ENCODE peak calls at places on chromosomes 11 and 22, in seven cellular contexts. One of them, this sample, is unnamed.

GRCh38 chr11:17291710-17292109 is 15.2 kb downstream of the NUCB2 start:
- DNase-seq in activated T-cell treated with anti-CD3 and anti-CD28 coated beads, Interleukin-2, amount 50 U/mL, for 1 hour: no peak
- DNase-seq in ureter: no peak
- DNase-seq in NCI-H2081 treated with DMSO at 0.1 percent for 48 hours: no peak
- DNase-seq in DMS 273 treated with DMSO at 0.1 percent for 48 hours: no peak
- DNase-seq in ACHN: no peak
- DNase-seq in HCT116: no peak
- DNase-seq in this sample: no peak

GRCh38 chr22:24920029-24920428 is 26.5 kb downstream of the LHFPL7 start:
- DNase-seq in ureter: no peak
- DNase-seq in DMS 273 treated with DMSO at 0.1 percent for 48 hours: no peak
- DNase-seq in ACHN: no peak
- DNase-seq in activated T-cell treated with anti-CD3 and anti-CD28 coated beads, Interleukin-2, amount 50 U/mL, for 1 hour: no peak
- DNase-seq in NCI-H2081 treated with DMSO at 0.1 percent for 48 hours: no peak
- DNase-seq in HCT116: no peak
- DNase-seq in this sample: no peak

GRCh38 chr11:84890706-84891105 is 736.4 kb downstream of the DLG2 start:
- DNase-seq in DMS 273 treated with DMSO at 0.1 percent for 48 hours: no peak
- DNase-seq in ureter: no peak
- DNase-seq in ACHN: no peak
- DNase-seq in HCT116: no peak
- DNase-seq in activated T-cell treated with anti-CD3 and anti-CD28 coated beads, Interleukin-2, amount 50 U/mL, for 1 hour: no peak
- DNase-seq in NCI-H2081 treated with DMSO at 0.1 percent for 48 hours: no peak
- DNase-seq in this sample: no peak

GRCh38 chr11:111105566-111105965 is 140.0 kb upstream of the POU2AF2 start:
- DNase-seq in activated T-cell treated with anti-CD3 and anti-CD28 coated beads, Interleukin-2, amount 50 U/mL, for 1 hour: no peak
- DNase-seq in ureter: no peak
- DNase-seq in ACHN: no peak
- DNase-seq in NCI-H2081 treated with DMSO at 0.1 percent for 48 hours: no peak
- DNase-seq in HCT116: no peak
- DNase-seq in DMS 273 treated with DMSO at 0.1 percent for 48 hours: no peak
- DNase-seq in this sample: no peak

GRCh38 chr11:12629601-12630313 is 44.5 kb upstream of the TEAD1 start:
- DNase-seq in HCT116: no peak
- DNase-seq in NCI-H2081 treated with DMSO at 0.1 percent for 48 hours: no peak
- DNase-seq in DMS 273 treated with DMSO at 0.1 percent for 48 hours: no peak
- DNase-seq in ACHN: no peak
- DNase-seq in ureter: no peak
- DNase-seq in activated T-cell treated with anti-CD3 and anti-CD28 coated beads, Interleukin-2, amount 50 U/mL, for 1 hour: no peak
- DNase-seq in this sample: no peak

GRCh38 chr11:70048279-70049024 is 29.7 kb upstream of the ANO1 start:
- DNase-seq in ureter: peak; percentile 78
- DNase-seq in NCI-H2081 treated with DMSO at 0.1 percent for 48 hours: no peak
- DNase-seq in activated T-cell treated with anti-CD3 and anti-CD28 coated beads, Interleukin-2, amount 50 U/mL, for 1 hour: no peak
- DNase-seq in DMS 273 treated with DMSO at 0.1 percent for 48 hours: no peak
- DNase-seq in HCT116: peak; percentile 55
- DNase-seq in ACHN: no peak
- DNase-seq in this sample: no peak

GRCh38 chr11:113384551-113384950 is 3.0 kb upstream of the ANKK1 start:
- DNase-seq in HCT116: no peak
- DNase-seq in ureter: peak; percentile 81
- DNase-seq in NCI-H2081 treated with DMSO at 0.1 percent for 48 hours: no peak
- DNase-seq in ACHN: peak; percentile 9
- DNase-seq in DMS 273 treated with DMSO at 0.1 percent for 48 hours: peak; percentile 89
- DNase-seq in activated T-cell treated with anti-CD3 and anti-CD28 coated beads, Interleukin-2, amount 50 U/mL, for 1 hour: no peak
- DNase-seq in this sample: no peak

GRCh38 chr22:40322061-40322460 is 24.2 kb upstream of the ADSL start:
- DNase-seq in HCT116: no peak
- DNase-seq in NCI-H2081 treated with DMSO at 0.1 percent for 48 hours: no peak
- DNase-seq in DMS 273 treated with DMSO at 0.1 percent for 48 hours: no peak
- DNase-seq in ACHN: no peak
- DNase-seq in ureter: no peak
- DNase-seq in activated T-cell treated with anti-CD3 and anti-CD28 coated beads, Interleukin-2, amount 50 U/mL, for 1 hour: no peak
- DNase-seq in this sample: no peak

GRCh38 chr11:33479216-33479615 is 221.4 kb downstream of the C11orf91 start:
- DNase-seq in activated T-cell treated with anti-CD3 and anti-CD28 coated beads, Interleukin-2, amount 50 U/mL, for 1 hour: no peak
- DNase-seq in ureter: no peak
- DNase-seq in HCT116: no peak
- DNase-seq in NCI-H2081 treated with DMSO at 0.1 percent for 48 hours: no peak
- DNase-seq in ACHN: no peak
- DNase-seq in DMS 273 treated with DMSO at 0.1 percent for 48 hours: no peak
- DNase-seq in this sample: no peak

GRCh38 chr22:40285508-40285907 is 60.8 kb upstream of the ADSL start:
- DNase-seq in NCI-H2081 treated with DMSO at 0.1 percent for 48 hours: no peak
- DNase-seq in ureter: no peak
- DNase-seq in ACHN: no peak
- DNase-seq in activated T-cell treated with anti-CD3 and anti-CD28 coated beads, Interleukin-2, amount 50 U/mL, for 1 hour: no peak
- DNase-seq in HCT116: no peak
- DNase-seq in DMS 273 treated with DMSO at 0.1 percent for 48 hours: no peak
- DNase-seq in this sample: no peak

GRCh38 chr11:74696932-74697687 is 34.1 kb downstream of the CHRDL2 start:
- DNase-seq in HCT116: no peak
- DNase-seq in DMS 273 treated with DMSO at 0.1 percent for 48 hours: no peak
- DNase-seq in ureter: peak; percentile 82
- DNase-seq in activated T-cell treated with anti-CD3 and anti-CD28 coated beads, Interleukin-2, amount 50 U/mL, for 1 hour: no peak
- DNase-seq in ACHN: peak; percentile 17
- DNase-seq in NCI-H2081 treated with DMSO at 0.1 percent for 48 hours: no peak
- DNase-seq in this sample: no peak

GRCh38 chr22:49307870-49308269 is 519.8 kb downstream of the BRD1 start:
- DNase-seq in NCI-H2081 treated with DMSO at 0.1 percent for 48 hours: no peak
- DNase-seq in ureter: peak; percentile 24
- DNase-seq in DMS 273 treated with DMSO at 0.1 percent for 48 hours: no peak
- DNase-seq in ACHN: no peak
- DNase-seq in activated T-cell treated with anti-CD3 and anti-CD28 coated beads, Interleukin-2, amount 50 U/mL, for 1 hour: peak; percentile 3
- DNase-seq in HCT116: no peak
- DNase-seq in this sample: no peak

GRCh38 chr11:6194065-6194581 is 4.9 kb upstream of the OR52W1 start:
- DNase-seq in activated T-cell treated with anti-CD3 and anti-CD28 coated beads, Interleukin-2, amount 50 U/mL, for 1 hour: no peak
- DNase-seq in ACHN: no peak
- DNase-seq in NCI-H2081 treated with DMSO at 0.1 percent for 48 hours: no peak
- DNase-seq in DMS 273 treated with DMSO at 0.1 percent for 48 hours: no peak
- DNase-seq in ureter: no peak
- DNase-seq in HCT116: no peak
- DNase-seq in this sample: no peak

GRCh38 chr11:101477926-101478325 is 105.9 kb downstream of the TRPC6 start:
- DNase-seq in ACHN: no peak
- DNase-seq in ureter: no peak
- DNase-seq in DMS 273 treated with DMSO at 0.1 percent for 48 hours: no peak
- DNase-seq in HCT116: no peak
- DNase-seq in NCI-H2081 treated with DMSO at 0.1 percent for 48 hours: no peak
- DNase-seq in activated T-cell treated with anti-CD3 and anti-CD28 coated beads, Interleukin-2, amount 50 U/mL, for 1 hour: no peak
- DNase-seq in this sample: no peak

GRCh38 chr11:65185166-65185565 is 3.4 kb downstream of the CAPN1 start:
- DNase-seq in ureter: no peak
- DNase-seq in activated T-cell treated with anti-CD3 and anti-CD28 coated beads, Interleukin-2, amount 50 U/mL, for 1 hour: no peak
- DNase-seq in NCI-H2081 treated with DMSO at 0.1 percent for 48 hours: no peak
- DNase-seq in ACHN: no peak
- DNase-seq in HCT116: no peak
- DNase-seq in DMS 273 treated with DMSO at 0.1 percent for 48 hours: no peak
- DNase-seq in this sample: no peak

GRCh38 chr22:44224166-44224565 is 43.4 kb downstream of the PARVG start:
- DNase-seq in ureter: no peak
- DNase-seq in NCI-H2081 treated with DMSO at 0.1 percent for 48 hours: no peak
- DNase-seq in HCT116: no peak
- DNase-seq in DMS 273 treated with DMSO at 0.1 percent for 48 hours: no peak
- DNase-seq in ACHN: no peak
- DNase-seq in activated T-cell treated with anti-CD3 and anti-CD28 coated beads, Interleukin-2, amount 50 U/mL, for 1 hour: no peak
- DNase-seq in this sample: no peak

GRCh38 chr11:120953230-120953558 is 70.7 kb upstream of the TBCEL start:
- DNase-seq in ureter: no peak
- DNase-seq in DMS 273 treated with DMSO at 0.1 percent for 48 hours: no peak
- DNase-seq in NCI-H2081 treated with DMSO at 0.1 percent for 48 hours: no peak
- DNase-seq in ACHN: no peak
- DNase-seq in HCT116: no peak
- DNase-seq in activated T-cell treated with anti-CD3 and anti-CD28 coated beads, Interleukin-2, amount 50 U/mL, for 1 hour: no peak
- DNase-seq in this sample: no peak

GRCh38 chr11:111422494-111423249 is 43.6 kb upstream of the POU2AF1 start:
- DNase-seq in NCI-H2081 treated with DMSO at 0.1 percent for 48 hours: peak; percentile 62
- DNase-seq in DMS 273 treated with DMSO at 0.1 percent for 48 hours: peak; percentile 57
- DNase-seq in ureter: peak; percentile 69
- DNase-seq in activated T-cell treated with anti-CD3 and anti-CD28 coated beads, Interleukin-2, amount 50 U/mL, for 1 hour: peak; percentile 52
- DNase-seq in HCT116: peak; percentile 37
- DNase-seq in ACHN: peak; percentile 47
- DNase-seq in this sample: peak; percentile 72

GRCh38 chr11:19279455-19279854 is 38.7 kb upstream of the E2F8 start:
- DNase-seq in ACHN: no peak
- DNase-seq in ureter: no peak
- DNase-seq in activated T-cell treated with anti-CD3 and anti-CD28 coated beads, Interleukin-2, amount 50 U/mL, for 1 hour: no peak
- DNase-seq in HCT116: peak; percentile 22
- DNase-seq in DMS 273 treated with DMSO at 0.1 percent for 48 hours: no peak
- DNase-seq in NCI-H2081 treated with DMSO at 0.1 percent for 48 hours: no peak
- DNase-seq in this sample: no peak

GRCh38 chr22:32355760-32356159 is 1.9 kb upstream of the RFPL3 start:
- DNase-seq in NCI-H2081 treated with DMSO at 0.1 percent for 48 hours: no peak
- DNase-seq in ACHN: peak; percentile 26
- DNase-seq in DMS 273 treated with DMSO at 0.1 percent for 48 hours: no peak
- DNase-seq in activated T-cell treated with anti-CD3 and anti-CD28 coated beads, Interleukin-2, amount 50 U/mL, for 1 hour: no peak
- DNase-seq in ureter: no peak
- DNase-seq in HCT116: peak; percentile 48
- DNase-seq in this sample: no peak

GRCh38 chr22:39349506-39349966 is 255 bp upstream of the SYNGR1 start:
- DNase-seq in NCI-H2081 treated with DMSO at 0.1 percent for 48 hours: no peak
- DNase-seq in HCT116: no peak
- DNase-seq in ACHN: peak; percentile 5
- DNase-seq in activated T-cell treated with anti-CD3 and anti-CD28 coated beads, Interleukin-2, amount 50 U/mL, for 1 hour: peak; percentile 40
- DNase-seq in DMS 273 treated with DMSO at 0.1 percent for 48 hours: no peak
- DNase-seq in ureter: no peak
- DNase-seq in this sample: peak; percentile 59

GRCh38 chr11:10413268-10413667 is 41.8 kb upstream of the AMPD3 start:
- DNase-seq in NCI-H2081 treated with DMSO at 0.1 percent for 48 hours: no peak
- DNase-seq in ureter: no peak
- DNase-seq in activated T-cell treated with anti-CD3 and anti-CD28 coated beads, Interleukin-2, amount 50 U/mL, for 1 hour: peak; percentile 30
- DNase-seq in ACHN: peak; percentile 20
- DNase-seq in DMS 273 treated with DMSO at 0.1 percent for 48 hours: no peak
- DNase-seq in HCT116: peak; percentile 28
- DNase-seq in this sample: peak; percentile 43

GRCh38 chr22:41598081-41598480 is 8.4 kb upstream of the PMM1 start:
- DNase-seq in ureter: no peak
- DNase-seq in activated T-cell treated with anti-CD3 and anti-CD28 coated beads, Interleukin-2, amount 50 U/mL, for 1 hour: no peak
- DNase-seq in HCT116: no peak
- DNase-seq in ACHN: peak; percentile 72
- DNase-seq in DMS 273 treated with DMSO at 0.1 percent for 48 hours: no peak
- DNase-seq in NCI-H2081 treated with DMSO at 0.1 percent for 48 hours: no peak
- DNase-seq in this sample: no peak

GRCh38 chr11:102026975-102027374 is 20.3 kb upstream of the CFAP300 start:
- DNase-seq in DMS 273 treated with DMSO at 0.1 percent for 48 hours: no peak
- DNase-seq in HCT116: no peak
- DNase-seq in NCI-H2081 treated with DMSO at 0.1 percent for 48 hours: no peak
- DNase-seq in activated T-cell treated with anti-CD3 and anti-CD28 coated beads, Interleukin-2, amount 50 U/mL, for 1 hour: no peak
- DNase-seq in ureter: no peak
- DNase-seq in ACHN: no peak
- DNase-seq in this sample: no peak

GRCh38 chr11:113732092-113732491 is 26.0 kb upstream of the TMPRSS5 start:
- DNase-seq in HCT116: no peak
- DNase-seq in NCI-H2081 treated with DMSO at 0.1 percent for 48 hours: no peak
- DNase-seq in ureter: no peak
- DNase-seq in ACHN: no peak
- DNase-seq in activated T-cell treated with anti-CD3 and anti-CD28 coated beads, Interleukin-2, amount 50 U/mL, for 1 hour: no peak
- DNase-seq in DMS 273 treated with DMSO at 0.1 percent for 48 hours: no peak
- DNase-seq in this sample: no peak